ENCODE peak calls at places on chromosomes 1 and 21, in five cellular contexts. H is choroid plexus epithelial cell, I is amygdala, U is cortex of kidney, W is NCI-H1436 treated with DMSO at 0.1 percent for 48 hours. X is an unnamed sample.

GRCh38 chr1:167533851-167534300 is 15.5 kb upstream of the CD247 start:
- DNase-seq in H (peak; percentile 74), U (no peak), I (no peak), W (no peak), X (peak; percentile 15)

GRCh38 chr1:2208309-2209239 is 14.0 kb upstream of the FAAP20 start:
- DNase-seq in U (no peak), H (peak; percentile 79), W (no peak), I (no peak), X (peak; percentile 78)

GRCh38 chr1:30704271-30704670 is 19.1 kb downstream of the MATN1 start:
- DNase-seq in U (no peak), I (no peak), H (no peak), W (no peak), X (peak; percentile 21)

GRCh38 chr1:226608699-226609505 is 60.3 kb downstream of the STUM start:
- DNase-seq in H (peak; percentile 82), U (no peak), I (no peak), W (peak; percentile 10), X (no peak)

GRCh38 chr1:147641695-147642592 is 28.4 kb downstream of the ACP6 start:
- DNase-seq in U (no peak), W (peak; percentile 11), I (no peak), H (peak; percentile 72), X (no peak)

GRCh38 chr1:177011508-177011907 is 153.0 kb downstream of the ASTN1 start:
- DNase-seq in I (no peak), U (no peak), W (no peak), H (no peak), X (no peak)

GRCh38 chr21:42404534-42404933 is 832 bp downstream of the UBASH3A start:
- DNase-seq in W (no peak), U (no peak), H (no peak), I (no peak), X (no peak)

GRCh38 chr1:213908521-213908920 is 79.3 kb upstream of the PROX1 start:
- DNase-seq in U (no peak), I (no peak), W (no peak), H (no peak), X (no peak)

GRCh38 chr1:54542962-54543539 is 5.0 kb upstream of the ACOT11 start:
- DNase-seq in I (no peak), W (no peak), H (peak; percentile 33), U (no peak), X (peak; percentile 22)